ENCODE peak calls at places on chromosomes 13 and 19, in eight cellular contexts. M is adrenal gland; N is HS-5; L is breast epithelium; Y is naive thymus-derived CD8-positive, alpha-beta T cell; C is nephron progenitor cell; D is fibroblast of lung; W is hippocampal formation. Q is an unnamed sample.

GRCh38 chr19:33463194-33463593 is 58.4 kb downstream of the PEPD start:
- DNase-seq in M (no peak), N (no peak), L (no peak), Y (no peak), C (no peak), D (peak), W (no peak), Q (no peak)

GRCh38 chr13:31160857-31161582 is 684 bp downstream of the HSPH1 start:
- DNase-seq in M (peak), N (no peak), L (peak), Y (peak), C (peak), D (peak), W (peak), Q (peak)

GRCh38 chr13:52695856-52696255 is 43.2 kb downstream of the SUGT1 start:
- DNase-seq in M (no peak), N (no peak), L (no peak), Y (no peak), C (no peak), D (peak), W (no peak), Q (no peak)

GRCh38 chr19:48631254-48631653 is 5.9 kb downstream of the DBP start:
- DNase-seq in M (no peak), N (no peak), L (no peak), Y (no peak), C (no peak), D (no peak), W (no peak), Q (no peak)

GRCh38 chr19:58361900-58362271 is 665 bp downstream of the ZNF497 start:
- DNase-seq in M (peak), N (no peak), L (peak), Y (no peak), C (no peak), D (no peak), W (no peak), Q (peak)

GRCh38 chr13:106499113-106499512 is 36.3 kb downstream of the EFNB2 start:
- DNase-seq in M (no peak), N (no peak), L (no peak), Y (no peak), C (no peak), D (peak), W (no peak), Q (no peak)

GRCh38 chr13:73767191-73767741 is 366.9 kb downstream of the KLF12 start:
- DNase-seq in M (no peak), N (no peak), L (no peak), Y (peak), C (no peak), D (peak), W (no peak), Q (no peak)

GRCh38 chr13:75079226-75079625 is 402.7 kb downstream of the TBC1D4 start:
- DNase-seq in M (no peak), N (no peak), L (no peak), Y (no peak), C (no peak), D (peak), W (no peak), Q (peak)

GRCh38 chr13:99071666-99072065 is 93.8 kb upstream of the DOCK9 start:
- DNase-seq in M (no peak), N (no peak), L (no peak), Y (no peak), C (no peak), D (no peak), W (no peak), Q (no peak)

Q was measured in lung microvascular endothelial cell.